ENCODE peak calls at places on chromosomes 7 and 10, in nine cellular contexts. Q is astrocyte, W is B cell, P is fibroblast of pulmonary artery, R is Calu3, C is esophagus squamous epithelium, G is fibroblast of the aortic adventitia, F is neural progenitor cell, Z is endothelial cell. T is an unnamed sample.

GRCh38 chr7:152968003-152968402 is 208.5 kb downstream of the ACTR3B start:
- DNase-seq in F (no peak), Z (no peak), C (no peak), G (peak), P (no peak), Q (no peak), R (no peak), W (no peak), T (peak)

GRCh38 chr10:86264481-86265231 is 101.9 kb downstream of the GRID1 start:
- DNase-seq in P (no peak), R (no peak), F (no peak), C (no peak), Q (no peak), Z (no peak), G (no peak), W (no peak), T (no peak)

GRCh38 chr7:45881759-45882464 is 6.4 kb upstream of the IGFBP1 start:
- DNase-seq in P (peak), R (no peak), Q (peak), Z (no peak), F (no peak), G (peak), C (no peak), W (no peak), T (peak)

GRCh38 chr10:230758-231157 is 95.5 kb downstream of the ZMYND11 start:
- DNase-seq in Z (peak), Q (no peak), C (no peak), P (no peak), W (no peak), F (peak), R (no peak), G (no peak), T (no peak)

GRCh38 chr10:89662596-89662995 is 17.6 kb upstream of the PANK1 start:
- DNase-seq in R (no peak), G (no peak), Q (no peak), P (no peak), Z (no peak), F (no peak), W (no peak), C (no peak), T (no peak)

GRCh38 chr10:9786101-9786500 is 1231.6 kb upstream of the CELF2 start:
- DNase-seq in F (no peak), C (no peak), R (no peak), G (no peak), P (peak), Q (peak), Z (no peak), W (no peak), T (peak)

GRCh38 chr10:131035779-131036178 is 275.7 kb downstream of the TCERG1L start:
- DNase-seq in Q (no peak), G (no peak), C (no peak), R (no peak), F (no peak), Z (no peak), W (no peak), P (no peak), T (no peak)

GRCh38 chr10:12960431-12960898 is 41.0 kb downstream of the CCDC3 start:
- DNase-seq in C (no peak), Z (no peak), P (peak), F (no peak), Q (no peak), G (no peak), W (no peak), R (no peak), T (no peak)

GRCh38 chr7:156178214-156178613 is 366.0 kb upstream of the SHH start:
- DNase-seq in C (no peak), W (no peak), G (no peak), R (no peak), Q (no peak), P (no peak), Z (no peak), F (no peak), T (no peak)

GRCh38 chr10:74949434-74949833 is 123.0 kb downstream of the KAT6B start:
- DNase-seq in F (no peak), Q (peak), C (no peak), P (peak), W (no peak), G (peak), R (no peak), Z (no peak), T (peak)

GRCh38 chr10:96495544-96495943 is 18.2 kb downstream of the TLL2 start:
- DNase-seq in Q (no peak), G (no peak), F (no peak), R (no peak), Z (no peak), W (no peak), C (no peak), P (no peak), T (no peak)

GRCh38 chr7:44144968-44145418 is 3.9 kb upstream of the MYL7 start:
- DNase-seq in W (no peak), P (no peak), G (no peak), Q (no peak), Z (no peak), R (no peak), F (no peak), C (no peak), T (no peak)

GRCh38 chr7:138400400-138400886 is 59.6 kb upstream of the TRIM24 start:
- DNase-seq in G (no peak), W (no peak), Q (no peak), R (no peak), C (no peak), P (peak), F (no peak), Z (no peak), T (no peak)

GRCh38 chr7:100398239-100398638 is 25.0 kb downstream of the PILRA start:
- DNase-seq in C (no peak), F (no peak), Z (peak), G (no peak), P (no peak), R (no peak), Q (no peak), W (no peak), T (no peak)

GRCh38 chr7:35450456-35450855 is 196.6 kb upstream of the TBX20 start:
- DNase-seq in F (no peak), G (no peak), W (no peak), C (no peak), Z (no peak), P (no peak), R (no peak), Q (no peak), T (no peak)

GRCh38 chr7:101790566-101791293 is 26.7 kb upstream of the CUX1 start:
- DNase-seq in Z (no peak), Q (no peak), R (no peak), G (no peak), C (no peak), W (no peak), P (no peak), F (no peak), T (no peak)

GRCh38 chr7:140526214-140526613 is 46.9 kb upstream of the MKRN1 start:
- DNase-seq in W (no peak), G (no peak), Z (no peak), P (no peak), C (no peak), Q (no peak), R (no peak), F (no peak), T (no peak)

GRCh38 chr10:53022663-53023088 is 250.1 kb upstream of the MBL2 start:
- DNase-seq in W (no peak), C (no peak), P (no peak), R (no peak), G (no peak), Z (no peak), F (no peak), Q (no peak), T (no peak)

GRCh38 chr7:123615344-123615743 is 13.7 kb downstream of the ASB15 start:
- DNase-seq in F (peak), W (no peak), Z (no peak), Q (peak), G (peak), C (no peak), R (no peak), P (peak), T (no peak)

GRCh38 chr10:129932996-129933395 is 31.1 kb downstream of the EBF3 start:
- DNase-seq in P (no peak), Q (no peak), W (peak), C (no peak), F (no peak), G (no peak), R (no peak), Z (no peak), T (no peak)

GRCh38 chr7:146960747-146961416 is 844.3 kb downstream of the CNTNAP2 start:
- DNase-seq in Q (no peak), W (no peak), R (no peak), F (peak), C (no peak), Z (no peak), G (no peak), P (no peak), T (no peak)

GRCh38 chr10:25556457-25556856 is 377.6 kb upstream of the MYO3A start:
- DNase-seq in Q (peak), P (peak), Z (no peak), R (peak), F (no peak), G (peak), W (no peak), C (no peak), T (peak)

GRCh38 chr7:76233538-76234281 is 32.0 kb downstream of the SRRM3 start:
- DNase-seq in R (no peak), G (peak), W (no peak), P (peak), Q (no peak), C (no peak), F (peak), Z (no peak), T (no peak)

GRCh38 chr10:76675561-76675950 is 962.1 kb downstream of the KCNMA1 start:
- DNase-seq in G (no peak), R (no peak), P (no peak), Q (no peak), Z (no peak), C (no peak), F (no peak), W (no peak), T (no peak)

DNA sequence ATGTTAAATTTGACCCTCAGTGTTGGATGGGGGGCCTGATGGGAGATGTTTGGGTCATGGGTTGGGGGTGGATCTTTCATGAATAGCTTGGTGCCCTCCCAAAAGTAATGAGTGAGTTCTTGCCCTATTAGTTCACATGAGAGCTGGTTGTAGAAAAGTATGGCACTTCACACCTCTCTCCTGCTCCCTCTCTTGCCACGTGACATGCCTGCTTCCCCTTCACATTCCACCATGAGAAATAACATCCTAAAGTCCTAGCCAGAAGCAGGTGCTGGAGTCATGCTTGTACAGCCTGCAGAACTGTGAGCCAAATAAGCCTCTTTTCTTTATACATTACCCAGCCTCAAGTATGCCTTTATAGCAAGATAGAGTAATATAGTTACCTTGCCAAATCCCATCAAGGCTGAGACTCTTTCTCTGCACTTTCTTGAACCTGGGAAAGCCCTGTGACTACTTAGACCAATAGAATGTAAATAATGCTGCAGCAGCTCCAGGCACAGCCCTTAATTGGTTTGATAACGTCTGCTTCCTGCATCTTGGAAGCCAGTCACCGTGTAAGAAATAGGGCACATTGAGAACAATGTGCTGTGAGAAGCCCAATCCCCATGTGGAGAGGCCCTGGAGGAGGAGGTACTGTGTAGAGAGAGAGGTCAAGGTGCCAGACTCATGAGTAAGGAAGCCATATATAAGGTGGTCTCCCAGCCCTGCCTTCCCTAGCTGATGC is 88.0 kb upstream of the NAMPT start:
- DNase-seq in G (no peak), Z (no peak), P (no peak), C (no peak), R (no peak), W (no peak), F (no peak), Q (no peak), T (no peak)
- TF ChIP-seq CTCF in G (no peak), Z (no peak), P (no peak), C (no peak), R (no peak), W (no peak), F (no peak), Q (no peak), T (no peak)

DNA sequence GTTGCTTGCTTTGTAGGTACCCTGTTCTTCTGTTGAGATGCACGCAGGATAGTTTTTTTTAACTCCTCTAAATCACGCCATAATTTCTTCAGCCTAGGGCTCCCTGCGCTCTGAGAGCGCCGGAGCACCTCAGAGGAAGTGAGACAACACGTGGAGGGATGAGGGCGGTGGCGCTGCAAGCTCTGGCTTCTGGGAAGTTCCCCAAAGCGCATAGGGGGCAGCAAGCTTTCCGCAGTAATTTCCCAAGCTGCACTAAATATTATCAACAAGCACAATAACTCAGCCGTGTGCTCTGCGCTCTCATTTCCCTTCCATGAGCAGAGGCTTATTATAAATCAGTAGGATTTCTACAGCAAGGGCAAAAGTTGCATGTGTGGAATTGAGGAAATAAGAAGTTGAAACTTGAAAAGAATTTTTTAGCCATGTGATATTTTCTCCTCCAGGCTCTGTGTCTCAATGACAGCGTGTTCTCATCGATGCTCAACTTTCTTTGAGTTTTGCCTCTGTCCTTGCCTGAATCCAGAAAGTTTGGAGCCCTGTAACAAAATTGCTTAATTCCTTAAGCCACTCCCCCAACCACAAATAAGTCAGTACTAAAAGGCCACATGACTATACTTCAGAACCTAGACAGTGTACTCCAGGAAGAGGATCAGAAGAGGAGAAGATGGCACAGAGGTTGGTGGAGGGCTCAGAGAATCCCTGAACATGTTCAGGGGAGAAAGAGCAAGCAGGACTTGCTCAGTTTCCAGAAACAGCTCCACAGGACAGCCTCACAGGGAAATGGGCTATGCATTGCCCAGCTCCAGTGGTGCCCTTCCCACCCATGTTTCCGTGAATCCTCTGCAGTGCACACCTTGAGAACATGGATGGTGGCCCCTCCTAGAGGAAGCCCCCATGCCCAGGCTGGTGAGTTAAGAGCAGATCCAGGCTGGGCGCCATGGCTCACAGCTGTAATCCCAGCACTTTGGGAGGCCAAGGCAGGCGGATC is 221.5 kb upstream of the GHITM start:
- DNase-seq in W (no peak), Q (no peak), Z (no peak), P (no peak), F (peak), C (no peak), G (no peak), R (no peak), T (no peak)
- TF ChIP-seq CTCF in W (no peak), Q (no peak), Z (no peak), P (no peak), F (peak), C (no peak), G (no peak), R (no peak), T (no peak)

DNA sequence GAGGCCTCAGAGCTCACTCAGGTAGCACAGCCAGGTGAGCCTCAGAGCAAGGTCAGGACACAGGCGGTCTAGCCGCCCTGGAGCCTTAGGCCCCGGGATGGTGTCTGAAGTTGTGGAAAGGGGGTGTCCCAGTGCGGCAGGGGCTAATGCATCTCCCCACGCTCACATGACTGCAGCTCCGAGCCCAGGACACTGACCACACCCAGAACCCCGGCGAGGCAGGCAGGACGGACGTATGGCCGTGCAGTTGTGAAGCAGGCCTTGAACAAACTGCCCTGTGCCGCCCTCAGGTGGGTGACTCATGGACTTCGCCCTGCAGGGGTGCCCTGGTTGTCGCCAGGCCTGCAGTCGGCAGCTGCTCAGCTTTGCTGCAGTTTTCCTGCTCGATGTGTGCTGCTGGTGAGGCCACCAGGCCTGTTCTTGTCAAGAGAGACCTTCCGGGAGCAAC is 5.0 kb upstream of the PRKAR1B start:
- DNase-seq in Z (peak), R (peak), W (no peak), F (no peak), G (no peak), Q (peak), C (no peak), P (no peak), T (peak)
- TF ChIP-seq CTCF in Z (no peak), R (no peak), W (no peak), F (no peak), G (no peak), Q (no peak), C (peak), P (no peak), T (peak)

GRCh38 chr7:128422037-128422436 is 12.3 kb upstream of the IMPDH1 start:
- DNase-seq in F (no peak), Z (no peak), R (no peak), Q (no peak), G (no peak), C (no peak), W (no peak), P (no peak), T (no peak)

GRCh38 chr7:128427289-128427891 is 17.6 kb upstream of the IMPDH1 start:
- DNase-seq in P (peak), G (peak), C (no peak), Q (peak), Z (peak), F (peak), W (no peak), R (peak), T (peak)

GRCh38 chr7:128424936-128425335 is 15.2 kb upstream of the IMPDH1 start:
- DNase-seq in C (no peak), R (no peak), F (no peak), Z (no peak), G (no peak), W (no peak), Q (no peak), P (no peak), T (no peak)

GRCh38 chr7:128422856-128423255 is 13.1 kb upstream of the IMPDH1 start:
- DNase-seq in C (no peak), F (no peak), R (no peak), G (no peak), P (no peak), W (no peak), Z (no peak), Q (no peak), T (no peak)

GRCh38 chr7:128425851-128426250 is 16.1 kb upstream of the IMPDH1 start:
- DNase-seq in P (peak), Z (peak), G (peak), F (peak), R (peak), C (no peak), W (no peak), Q (no peak), T (peak)
- TF ChIP-seq CTCF in P (peak), Z (peak), G (peak), F (peak), R (peak), C (peak), W (peak), Q (peak), T (peak)

GRCh38 chr10:43440782-43441134 is 3.8 kb downstream of the ZNF487 start:
- DNase-seq in P (no peak), R (no peak), G (no peak), Q (no peak), W (no peak), C (no peak), F (no peak), Z (no peak), T (no peak)

GRCh38 chr10:43437141-43437860 is 390 bp downstream of the ZNF487 start:
- DNase-seq in R (no peak), G (no peak), P (no peak), F (no peak), W (no peak), Q (peak), C (no peak), Z (no peak), T (no peak)

GRCh38 chr10:43436291-43437140 is at the start of gene ZNF487:
- DNase-seq in F (peak), G (peak), W (peak), C (peak), Q (peak), Z (peak), P (peak), R (peak), T (peak)
- TF ChIP-seq CTCF in F (peak), G (peak), W (no peak), C (peak), Q (no peak), Z (no peak), P (peak), R (no peak), T (no peak)

DNA sequence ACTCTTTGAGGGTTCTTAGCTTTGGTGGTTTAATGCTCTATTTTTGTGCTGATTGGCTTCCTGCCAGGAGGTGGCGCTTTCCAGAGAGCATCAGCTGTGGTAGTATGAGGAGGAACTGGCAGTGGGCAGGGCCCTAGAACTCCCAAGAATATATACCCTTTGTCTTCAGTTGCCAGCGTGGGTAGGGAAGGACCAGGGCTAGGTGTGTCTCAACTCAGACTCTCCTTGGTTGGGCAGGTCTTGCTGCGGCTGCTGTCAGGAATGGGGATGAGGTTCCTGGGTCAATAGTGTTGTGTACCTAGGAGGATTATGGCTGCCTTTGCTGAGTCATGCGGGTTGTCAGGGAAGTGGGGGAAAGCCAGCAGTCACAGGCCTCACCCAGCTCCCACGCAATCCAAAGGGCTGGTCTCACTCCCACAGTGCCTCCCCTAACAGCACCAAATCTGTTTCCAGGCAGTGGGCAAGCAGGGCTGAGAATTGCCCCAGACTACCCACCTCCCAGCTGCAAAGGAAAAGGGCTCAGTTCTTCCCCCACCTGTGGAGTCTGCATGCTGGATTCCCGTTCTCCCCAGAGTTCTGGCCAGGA is 191.5 kb downstream of the PHTF2 start:
- DNase-seq in R (peak), P (peak), Z (peak), W (no peak), Q (no peak), F (no peak), G (no peak), C (no peak), T (peak)
- TF ChIP-seq CTCF in R (no peak), P (no peak), Z (peak), W (peak), Q (no peak), F (peak), G (no peak), C (no peak), T (no peak)

T was measured in MCF 10A.